ENCODE peak calls at places on chromosomes 2 and 18, in five cellular contexts. U, K, M, O and W are unnamed samples. For H3K9me3 and H3K4me1, the result is how much of the 10 kb centered on the place peaks cover.

GRCh38 chr2:100213595-100213994 is 71.2 kb upstream of the AFF3 start:
- DNase-seq in M (no peak), U (no peak), K (no peak), O (no peak), W (peak)

GRCh38 chr2:63424329-63425078 is 163.8 kb downstream of the WDPCP start:
- DNase-seq in U (peak), O (no peak), K (no peak), M (no peak), W (no peak)

GRCh38 chr2:52117299-52117698 is 1085.4 kb upstream of the NRXN1 start:
- DNase-seq in M (no peak), K (no peak), O (no peak), U (no peak), W (no peak)

GRCh38 chr2:75558786-75559428 is 1.8 kb downstream of the EVA1A start:
- DNase-seq in K (no peak), U (no peak), M (no peak), O (no peak), W (no peak)

GRCh38 chr2:128494640-128495321 is 176.1 kb upstream of the HS6ST1 start:
- DNase-seq in K (peak), M (no peak), O (no peak), U (no peak), W (peak)

GRCh38 chr18:27668126-27668525 is 483.0 kb upstream of the CHST9 start:
- DNase-seq in K (no peak), O (no peak), U (no peak), M (no peak), W (no peak)

GRCh38 chr2:238517209-238517608 is 90.5 kb downstream of the ASB1 start:
- DNase-seq in M (no peak), U (no peak), O (no peak), K (no peak), W (no peak)

GRCh38 chr2:1854747-1855146 is 110.4 kb upstream of the PXDN start:
- DNase-seq in K (no peak), O (no peak), M (no peak), U (no peak), W (no peak)

GRCh38 chr2:140248623-140249022 is 1468.4 kb upstream of the NXPH2 start:
- DNase-seq in M (no peak), K (no peak), O (no peak), U (no peak), W (no peak)

GRCh38 chr2:109459485-109459884 is 154.3 kb downstream of the SEPTIN10 start:
- DNase-seq in O (no peak), K (peak), U (no peak), M (no peak), W (no peak)

GRCh38 chr2:168670478-168670877 is 132.0 kb upstream of the NOSTRIN start:
- DNase-seq in U (no peak), K (no peak), O (no peak), M (no peak), W (no peak)

GRCh38 chr18:42306208-42306980 is 351.4 kb downstream of the PIK3C3 start:
- DNase-seq in U (no peak), K (no peak), O (no peak), M (no peak), W (no peak)

GRCh38 chr18:61502472-61502871 is 169.2 kb downstream of the CDH20 start:
- DNase-seq in O (peak), M (no peak), U (peak), K (no peak), W (no peak)

GRCh38 chr2:137173514-137173913 is 408.2 kb downstream of the THSD7B start:
- DNase-seq in U (peak), O (no peak), K (no peak), M (no peak), W (no peak)

GRCh38 chr2:95389256-95390119 is 13.0 kb upstream of the FAHD2A start:
- DNase-seq in U (peak), K (peak), M (no peak), O (peak), W (peak)

GRCh38 chr2:153360239-153360638 is 118.3 kb downstream of the RPRM start:
- DNase-seq in K (no peak), M (no peak), U (no peak), O (no peak), W (no peak)

GRCh38 chr2:227482638-227483340 is 10.8 kb downstream of the AGFG1 start:
- DNase-seq in K (no peak), O (no peak), U (peak), M (no peak), W (no peak)

GRCh38 chr18:28767201-28767600 is 590.3 kb upstream of the CDH2 start:
- DNase-seq in M (no peak), K (no peak), U (no peak), O (no peak), W (no peak)

GRCh38 chr2:222641336-222641735 is 14.6 kb downstream of the FARSB start:
- DNase-seq in U (no peak), K (no peak), O (no peak), M (no peak), W (no peak)

GRCh38 chr2:181552808-181553207 is 95.6 kb downstream of the ITGA4 start:
- DNase-seq in O (peak), U (no peak), K (no peak), M (no peak), W (no peak)

GRCh38 chr2:1855150-1855549 is 110.8 kb upstream of the PXDN start:
- DNase-seq in U (no peak), O (no peak), M (no peak), K (no peak), W (no peak)

GRCh38 chr2:10762651-10763460 is 41.4 kb downstream of the ATP6V1C2 start:
- DNase-seq in O (no peak), K (peak), M (no peak), U (no peak), W (peak)

GRCh38 chr2:71711470-71711857 is 258.1 kb downstream of the DYSF start:
- DNase-seq in U (no peak), M (no peak), O (no peak), K (no peak), W (no peak)

GRCh38 chr2:52336951-52337350 is 1305.0 kb upstream of the NRXN1 start:
- DNase-seq in M (no peak), K (no peak), U (no peak), O (no peak), W (no peak)

GRCh38 chr2:26679857-26680256 is 12.7 kb upstream of the KCNK3 start:
- DNase-seq in O (no peak), U (no peak), K (peak), M (no peak), W (no peak)

GRCh38 chr2:98494699-98495098 is 50.0 kb downstream of the INPP4A start:
- DNase-seq in O (no peak), M (no peak), U (no peak), K (no peak), W (no peak)
- H3K9me3 ChIP-seq in O (under half), M (under half), U (under half), K (under half), W (under half)

DNA sequence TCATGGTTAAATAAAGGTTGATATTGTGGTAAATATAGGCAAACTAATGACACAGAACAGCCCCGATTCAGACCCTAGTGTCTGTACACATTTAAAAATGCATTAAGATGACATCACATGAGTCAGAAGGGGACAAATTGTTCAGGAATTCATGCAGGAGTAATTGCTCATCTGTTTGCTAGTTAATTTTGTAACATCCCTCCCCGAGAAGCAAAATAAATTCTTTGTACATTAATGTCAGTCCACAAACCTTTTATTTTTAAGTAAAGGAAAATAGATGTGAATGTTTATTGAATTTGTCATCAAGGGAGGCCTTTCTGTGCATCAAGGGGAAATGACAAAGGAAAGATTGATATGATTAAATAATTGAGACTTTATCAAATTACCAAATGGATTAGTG is 69.9 kb downstream of the SH3BP4 start:
- DNase-seq in K (no peak), O (no peak), U (no peak), M (no peak), W (no peak)
- H3K4me1 ChIP-seq in K (under half), O (half or more), U (under half), M (under half), W (under half)

GRCh38 chr2:207403950-207404349 is 125.8 kb upstream of the CREB1 start:
- DNase-seq in U (no peak), M (no peak), O (no peak), K (no peak), W (no peak)

GRCh38 chr2:207405150-207405549 is 124.6 kb upstream of the CREB1 start:
- DNase-seq in M (no peak), K (no peak), O (no peak), U (no peak), W (no peak)

GRCh38 chr2:207412787-207413310 is 116.9 kb upstream of the CREB1 start:
- DNase-seq in M (no peak), K (no peak), U (no peak), O (no peak), W (no peak)

GRCh38 chr2:207409525-207409924 is 120.2 kb upstream of the CREB1 start:
- DNase-seq in O (no peak), U (no peak), K (no peak), M (no peak), W (no peak)

GRCh38 chr2:207408086-207408794 is 121.5 kb upstream of the CREB1 start:
- DNase-seq in K (no peak), U (no peak), M (no peak), O (peak), W (no peak)
- H3K4me3 ChIP-seq in K (no peak), U (no peak), M (no peak), O (no peak), W (no peak)

GRCh38 chr2:173300458-173300857 is 54.2 kb upstream of the CDCA7 start:
- DNase-seq in O (peak), U (no peak), K (no peak), M (no peak), W (no peak)
- H3K9me3 ChIP-seq in O (under half), U (under half), K (half or more), M (under half), W (under half)

GRCh38 chr2:202265467-202266277 is at the start of gene NOP58:
- DNase-seq in U (peak), M (peak), K (peak), O (peak), W (peak)
- H3K4me1 ChIP-seq in U (under half), M (under half), K (half or more), O (under half), W (under half)

DNA sequence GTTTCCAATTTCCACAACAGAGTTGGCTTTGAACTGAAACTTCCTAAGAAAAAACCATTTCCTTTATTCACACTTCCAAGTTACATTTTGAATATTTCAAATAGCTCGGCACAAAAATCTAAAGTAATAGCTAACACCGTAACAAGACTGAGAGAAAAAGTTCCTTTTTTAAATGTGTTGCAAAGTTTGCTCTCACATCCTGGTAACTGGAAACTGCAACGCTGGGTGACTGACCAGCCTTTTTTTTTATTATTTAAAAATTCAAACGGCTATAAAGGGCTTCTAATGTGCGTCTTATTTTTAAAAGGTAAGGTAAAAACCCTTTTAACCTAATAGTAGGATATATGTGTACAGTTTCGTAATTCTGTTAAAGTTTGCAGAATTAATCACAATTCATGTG is 1.7 kb downstream of the HNRNPLL start:
- DNase-seq in M (no peak), U (no peak), K (no peak), O (no peak), W (no peak)
- H3K4me3 ChIP-seq in M (peak), U (peak), K (peak), O (peak), W (peak)

GRCh38 chr2:3617198-3617890 is 22.4 kb downstream of the COLEC11 start:
- DNase-seq in U (no peak), O (no peak), M (no peak), K (peak), W (no peak)

GRCh38 chr2:3622967-3623366 is 28.1 kb downstream of the COLEC11 start:
- DNase-seq in U (no peak), O (no peak), M (no peak), K (no peak), W (no peak)

GRCh38 chr2:3619033-3619432 is 24.1 kb downstream of the COLEC11 start:
- DNase-seq in K (no peak), O (no peak), M (no peak), U (no peak), W (no peak)

GRCh38 chr2:3620834-3621233 is 25.9 kb downstream of the COLEC11 start:
- DNase-seq in U (no peak), M (no peak), K (no peak), O (no peak), W (no peak)

DNA sequence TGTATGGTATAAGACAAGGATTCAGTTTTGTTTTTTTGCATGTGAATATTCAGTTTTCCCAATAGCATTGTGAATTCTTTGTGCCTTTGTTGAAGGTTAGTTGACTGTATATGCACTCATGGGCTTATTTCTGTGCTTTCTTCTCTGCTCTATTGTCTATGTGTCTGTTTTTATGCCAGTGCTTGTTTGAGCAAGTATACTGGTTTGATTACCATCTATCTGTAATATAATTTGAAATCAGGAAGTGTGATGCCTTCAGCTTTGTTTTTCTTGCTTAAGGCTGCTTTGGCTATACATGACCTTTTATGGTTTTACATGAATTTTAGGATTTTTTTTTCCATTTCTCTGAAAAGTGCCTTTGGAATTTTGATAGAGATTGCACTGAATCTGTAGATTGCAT is 23.5 kb downstream of the COLEC11 start:
- DNase-seq in U (no peak), M (no peak), O (no peak), K (no peak), W (no peak)
- H3K9me3 ChIP-seq in U (under half), M (under half), O (under half), K (under half), W (under half)

DNA sequence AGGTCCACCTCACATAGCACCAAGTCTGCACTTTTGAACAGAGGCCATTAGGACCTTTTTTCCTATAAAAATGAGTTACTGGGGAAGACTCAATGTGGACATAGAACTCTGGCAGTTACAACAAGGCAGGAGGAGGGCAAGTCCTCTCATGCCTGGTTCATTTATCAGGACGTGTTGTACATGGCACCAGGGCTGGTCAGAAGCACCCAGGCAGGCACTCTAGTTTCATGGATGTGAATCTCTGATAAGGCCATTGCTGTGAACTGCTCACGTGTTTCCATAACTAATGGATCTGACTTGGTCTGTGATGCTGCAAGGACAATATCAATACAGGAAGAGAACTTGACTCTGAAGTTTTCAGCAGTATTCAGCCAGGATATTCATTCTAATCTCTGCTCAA is 16.0 kb downstream of the CDC42EP3 start:
- DNase-seq in K (no peak), M (no peak), U (no peak), O (no peak), W (no peak)
- H3K4me1 ChIP-seq in K (half or more), M (half or more), U (half or more), O (half or more), W (under half)